ENCODE peak calls at places on chromosomes 11 and 22, in eight cellular contexts. One of them, this sample, is unnamed.
A peak's percentile ranks its signal among the peaks of the same experiment; 100 is the strongest.

GRCh38 chr22:17910561-17911311 is 113.6 kb downstream of the MICAL3 start:
- DNase-seq in RPMI7951: peak; percentile 86
- DNase-seq in pancreas: no peak
- DNase-seq in stimulated activated CD4-positive, alpha-beta T cell treated with anti-CD3 and anti-CD28 coated beads, Interleukin-2, amount 100 ng/mL, for 48 hours: no peak
- DNase-seq in GM23248: peak; percentile 97
- DNase-seq in uterus: peak; percentile 71
- DNase-seq in upper lobe of right lung: no peak
- DNase-seq in LoVo: no peak
- DNase-seq in this sample: no peak

GRCh38 chr11:62260261-62260953 is 9.6 kb upstream of the SCGB2A2 start:
- DNase-seq in RPMI7951: no peak
- DNase-seq in pancreas: no peak
- DNase-seq in stimulated activated CD4-positive, alpha-beta T cell treated with anti-CD3 and anti-CD28 coated beads, Interleukin-2, amount 100 ng/mL, for 48 hours: no peak
- DNase-seq in GM23248: no peak
- DNase-seq in uterus: no peak
- DNase-seq in upper lobe of right lung: no peak
- DNase-seq in LoVo: no peak
- DNase-seq in this sample: no peak

GRCh38 chr11:92227954-92228935 is 3.6 kb downstream of the FAT3 start:
- DNase-seq in RPMI7951: peak; percentile 17
- DNase-seq in pancreas: no peak
- DNase-seq in stimulated activated CD4-positive, alpha-beta T cell treated with anti-CD3 and anti-CD28 coated beads, Interleukin-2, amount 100 ng/mL, for 48 hours: no peak
- DNase-seq in GM23248: peak; percentile 46
- DNase-seq in uterus: no peak
- DNase-seq in upper lobe of right lung: no peak
- DNase-seq in LoVo: no peak
- DNase-seq in this sample: no peak

GRCh38 chr22:30325724-30326703 is 727 bp downstream of the TBC1D10A start:
- DNase-seq in RPMI7951: no peak
- DNase-seq in pancreas: peak; percentile 78
- DNase-seq in stimulated activated CD4-positive, alpha-beta T cell treated with anti-CD3 and anti-CD28 coated beads, Interleukin-2, amount 100 ng/mL, for 48 hours: no peak
- DNase-seq in GM23248: peak; percentile 56
- DNase-seq in uterus: no peak
- DNase-seq in upper lobe of right lung: no peak
- DNase-seq in LoVo: no peak
- DNase-seq in this sample: peak; percentile 56

GRCh38 chr22:42217752-42218280 is 52.6 kb downstream of the TCF20 start:
- DNase-seq in RPMI7951: no peak
- DNase-seq in pancreas: no peak
- DNase-seq in stimulated activated CD4-positive, alpha-beta T cell treated with anti-CD3 and anti-CD28 coated beads, Interleukin-2, amount 100 ng/mL, for 48 hours: no peak
- DNase-seq in GM23248: peak; percentile 5
- DNase-seq in uterus: no peak
- DNase-seq in upper lobe of right lung: no peak
- DNase-seq in LoVo: no peak
- DNase-seq in this sample: no peak

GRCh38 chr11:126485986-126486635 is 130.6 kb downstream of the ST3GAL4 start:
- DNase-seq in RPMI7951: no peak
- DNase-seq in pancreas: no peak
- DNase-seq in stimulated activated CD4-positive, alpha-beta T cell treated with anti-CD3 and anti-CD28 coated beads, Interleukin-2, amount 100 ng/mL, for 48 hours: no peak
- DNase-seq in GM23248: no peak
- DNase-seq in uterus: no peak
- DNase-seq in upper lobe of right lung: peak; percentile 34
- DNase-seq in LoVo: no peak
- DNase-seq in this sample: no peak

GRCh38 chr11:112004389-112004788 is 20.8 kb upstream of the DLAT start:
- DNase-seq in RPMI7951: no peak
- DNase-seq in pancreas: no peak
- DNase-seq in stimulated activated CD4-positive, alpha-beta T cell treated with anti-CD3 and anti-CD28 coated beads, Interleukin-2, amount 100 ng/mL, for 48 hours: no peak
- DNase-seq in GM23248: peak; percentile 9
- DNase-seq in uterus: no peak
- DNase-seq in upper lobe of right lung: no peak
- DNase-seq in LoVo: no peak
- DNase-seq in this sample: peak; percentile 49

GRCh38 chr11:117557321-117557720 is 229.7 kb downstream of the CEP164 start:
- DNase-seq in RPMI7951: no peak
- DNase-seq in pancreas: no peak
- DNase-seq in stimulated activated CD4-positive, alpha-beta T cell treated with anti-CD3 and anti-CD28 coated beads, Interleukin-2, amount 100 ng/mL, for 48 hours: no peak
- DNase-seq in GM23248: no peak
- DNase-seq in uterus: no peak
- DNase-seq in upper lobe of right lung: peak; percentile 43
- DNase-seq in LoVo: no peak
- DNase-seq in this sample: no peak

GRCh38 chr11:130653838-130654601 is 205.6 kb downstream of the ADAMTS15 start:
- DNase-seq in RPMI7951: no peak
- DNase-seq in pancreas: peak; percentile 75
- DNase-seq in stimulated activated CD4-positive, alpha-beta T cell treated with anti-CD3 and anti-CD28 coated beads, Interleukin-2, amount 100 ng/mL, for 48 hours: no peak
- DNase-seq in GM23248: peak; percentile 72
- DNase-seq in uterus: peak; percentile 47
- DNase-seq in upper lobe of right lung: peak; percentile 86
- DNase-seq in LoVo: no peak
- DNase-seq in this sample: no peak

GRCh38 chr11:127994736-127995135 is 592.6 kb downstream of the ETS1 start:
- DNase-seq in RPMI7951: peak; percentile 43
- DNase-seq in pancreas: no peak
- DNase-seq in stimulated activated CD4-positive, alpha-beta T cell treated with anti-CD3 and anti-CD28 coated beads, Interleukin-2, amount 100 ng/mL, for 48 hours: no peak
- DNase-seq in GM23248: peak; percentile 71
- DNase-seq in uterus: no peak
- DNase-seq in upper lobe of right lung: no peak
- DNase-seq in LoVo: no peak
- DNase-seq in this sample: no peak

GRCh38 chr22:35102663-35103062 is 36.7 kb downstream of the ISX start:
- DNase-seq in RPMI7951: peak; percentile 30
- DNase-seq in pancreas: no peak
- DNase-seq in stimulated activated CD4-positive, alpha-beta T cell treated with anti-CD3 and anti-CD28 coated beads, Interleukin-2, amount 100 ng/mL, for 48 hours: no peak
- DNase-seq in GM23248: peak; percentile 16
- DNase-seq in uterus: no peak
- DNase-seq in upper lobe of right lung: no peak
- DNase-seq in LoVo: peak; percentile 7
- DNase-seq in this sample: no peak

GRCh38 chr11:46322759-46323158 is 24.5 kb upstream of the DGKZ start:
- DNase-seq in RPMI7951: no peak
- DNase-seq in pancreas: no peak
- DNase-seq in stimulated activated CD4-positive, alpha-beta T cell treated with anti-CD3 and anti-CD28 coated beads, Interleukin-2, amount 100 ng/mL, for 48 hours: no peak
- DNase-seq in GM23248: peak; percentile 74
- DNase-seq in uterus: no peak
- DNase-seq in upper lobe of right lung: no peak
- DNase-seq in LoVo: no peak
- DNase-seq in this sample: no peak

GRCh38 chr11:65125197-65126056 is 3.3 kb downstream of the MRPL49 start:
- DNase-seq in RPMI7951: no peak
- DNase-seq in pancreas: peak; percentile 20
- DNase-seq in stimulated activated CD4-positive, alpha-beta T cell treated with anti-CD3 and anti-CD28 coated beads, Interleukin-2, amount 100 ng/mL, for 48 hours: no peak
- DNase-seq in GM23248: no peak
- DNase-seq in uterus: no peak
- DNase-seq in upper lobe of right lung: peak; percentile 9
- DNase-seq in LoVo: no peak
- DNase-seq in this sample: no peak

GRCh38 chr11:117305145-117305544 is 10.9 kb downstream of the BACE1 start:
- DNase-seq in RPMI7951: no peak
- DNase-seq in pancreas: no peak
- DNase-seq in stimulated activated CD4-positive, alpha-beta T cell treated with anti-CD3 and anti-CD28 coated beads, Interleukin-2, amount 100 ng/mL, for 48 hours: no peak
- DNase-seq in GM23248: no peak
- DNase-seq in uterus: no peak
- DNase-seq in upper lobe of right lung: no peak
- DNase-seq in LoVo: no peak
- DNase-seq in this sample: no peak

GRCh38 chr11:130706572-130706971 is 209.7 kb downstream of the SNX19 start:
- DNase-seq in RPMI7951: peak; percentile 93
- DNase-seq in pancreas: no peak
- DNase-seq in stimulated activated CD4-positive, alpha-beta T cell treated with anti-CD3 and anti-CD28 coated beads, Interleukin-2, amount 100 ng/mL, for 48 hours: no peak
- DNase-seq in GM23248: peak; percentile 93
- DNase-seq in uterus: no peak
- DNase-seq in upper lobe of right lung: no peak
- DNase-seq in LoVo: no peak
- DNase-seq in this sample: no peak

GRCh38 chr11:69372589-69373250 is 78.8 kb downstream of the MYEOV start:
- DNase-seq in RPMI7951: no peak
- DNase-seq in pancreas: no peak
- DNase-seq in stimulated activated CD4-positive, alpha-beta T cell treated with anti-CD3 and anti-CD28 coated beads, Interleukin-2, amount 100 ng/mL, for 48 hours: no peak
- DNase-seq in GM23248: no peak
- DNase-seq in uterus: no peak
- DNase-seq in upper lobe of right lung: no peak
- DNase-seq in LoVo: no peak
- DNase-seq in this sample: no peak

GRCh38 chr22:33544707-33545106 is 375.6 kb downstream of the LARGE1 start:
- DNase-seq in RPMI7951: no peak
- DNase-seq in pancreas: no peak
- DNase-seq in stimulated activated CD4-positive, alpha-beta T cell treated with anti-CD3 and anti-CD28 coated beads, Interleukin-2, amount 100 ng/mL, for 48 hours: no peak
- DNase-seq in GM23248: peak; percentile 57
- DNase-seq in uterus: no peak
- DNase-seq in upper lobe of right lung: no peak
- DNase-seq in LoVo: no peak
- DNase-seq in this sample: no peak

GRCh38 chr11:211741-212140 is 4.2 kb downstream of the RIC8A start:
- DNase-seq in RPMI7951: no peak
- DNase-seq in pancreas: no peak
- DNase-seq in stimulated activated CD4-positive, alpha-beta T cell treated with anti-CD3 and anti-CD28 coated beads, Interleukin-2, amount 100 ng/mL, for 48 hours: no peak
- DNase-seq in GM23248: no peak
- DNase-seq in uterus: no peak
- DNase-seq in upper lobe of right lung: peak; percentile 52
- DNase-seq in LoVo: no peak
- DNase-seq in this sample: no peak

GRCh38 chr11:2700415-2701211 is 819 bp upstream of the KCNQ1OT1 start:
- DNase-seq in RPMI7951: peak; percentile 40
- DNase-seq in pancreas: peak; percentile 87
- DNase-seq in stimulated activated CD4-positive, alpha-beta T cell treated with anti-CD3 and anti-CD28 coated beads, Interleukin-2, amount 100 ng/mL, for 48 hours: peak; percentile 13
- DNase-seq in GM23248: peak; percentile 67
- DNase-seq in uterus: peak; percentile 61
- DNase-seq in upper lobe of right lung: peak; percentile 89
- DNase-seq in LoVo: peak; percentile 21
- DNase-seq in this sample: no peak

GRCh38 chr11:17298302-17298701 is 21.8 kb downstream of the NUCB2 start:
- DNase-seq in RPMI7951: no peak
- DNase-seq in pancreas: no peak
- DNase-seq in stimulated activated CD4-positive, alpha-beta T cell treated with anti-CD3 and anti-CD28 coated beads, Interleukin-2, amount 100 ng/mL, for 48 hours: peak; percentile 48
- DNase-seq in GM23248: no peak
- DNase-seq in uterus: no peak
- DNase-seq in upper lobe of right lung: no peak
- DNase-seq in LoVo: no peak
- DNase-seq in this sample: no peak

GRCh38 chr22:18121436-18122253 is 11.0 kb downstream of the TUBA8 start:
- DNase-seq in RPMI7951: no peak
- DNase-seq in pancreas: no peak
- DNase-seq in stimulated activated CD4-positive, alpha-beta T cell treated with anti-CD3 and anti-CD28 coated beads, Interleukin-2, amount 100 ng/mL, for 48 hours: no peak
- DNase-seq in GM23248: no peak
- DNase-seq in uterus: no peak
- DNase-seq in upper lobe of right lung: peak; percentile 53
- DNase-seq in LoVo: no peak
- DNase-seq in this sample: no peak

GRCh38 chr11:334264-335033 is 13.8 kb upstream of the IFITM3 start:
- DNase-seq in RPMI7951: no peak
- DNase-seq in pancreas: no peak
- DNase-seq in stimulated activated CD4-positive, alpha-beta T cell treated with anti-CD3 and anti-CD28 coated beads, Interleukin-2, amount 100 ng/mL, for 48 hours: no peak
- DNase-seq in GM23248: no peak
- DNase-seq in uterus: peak; percentile 85
- DNase-seq in upper lobe of right lung: no peak
- DNase-seq in LoVo: no peak
- DNase-seq in this sample: no peak

GRCh38 chr11:2443406-2443805 is 908 bp downstream of the TRPM5 start:
- DNase-seq in RPMI7951: no peak
- DNase-seq in pancreas: peak; percentile 51
- DNase-seq in stimulated activated CD4-positive, alpha-beta T cell treated with anti-CD3 and anti-CD28 coated beads, Interleukin-2, amount 100 ng/mL, for 48 hours: no peak
- DNase-seq in GM23248: no peak
- DNase-seq in uterus: no peak
- DNase-seq in upper lobe of right lung: no peak
- DNase-seq in LoVo: no peak
- DNase-seq in this sample: no peak

GRCh38 chr22:27476318-27476717 is 325.2 kb downstream of the MN1 start:
- DNase-seq in RPMI7951: no peak
- DNase-seq in pancreas: no peak
- DNase-seq in stimulated activated CD4-positive, alpha-beta T cell treated with anti-CD3 and anti-CD28 coated beads, Interleukin-2, amount 100 ng/mL, for 48 hours: no peak
- DNase-seq in GM23248: no peak
- DNase-seq in uterus: no peak
- DNase-seq in upper lobe of right lung: no peak
- DNase-seq in LoVo: no peak
- DNase-seq in this sample: no peak

GRCh38 chr11:65107078-65107477 is 4.6 kb upstream of the TM7SF2 start:
- DNase-seq in RPMI7951: no peak
- DNase-seq in pancreas: no peak
- DNase-seq in stimulated activated CD4-positive, alpha-beta T cell treated with anti-CD3 and anti-CD28 coated beads, Interleukin-2, amount 100 ng/mL, for 48 hours: no peak
- DNase-seq in GM23248: no peak
- DNase-seq in uterus: no peak
- DNase-seq in upper lobe of right lung: no peak
- DNase-seq in LoVo: no peak
- DNase-seq in this sample: no peak

GRCh38 chr11:8807544-8808225 is 103.3 kb upstream of the AKIP1 start:
- DNase-seq in RPMI7951: peak; percentile 96
- DNase-seq in pancreas: no peak
- DNase-seq in stimulated activated CD4-positive, alpha-beta T cell treated with anti-CD3 and anti-CD28 coated beads, Interleukin-2, amount 100 ng/mL, for 48 hours: no peak
- DNase-seq in GM23248: peak; percentile 84
- DNase-seq in uterus: peak; percentile 69
- DNase-seq in upper lobe of right lung: no peak
- DNase-seq in LoVo: no peak
- DNase-seq in this sample: no peak

GRCh38 chr11:114893329-114893728 is 215.0 kb downstream of the NXPE2 start:
- DNase-seq in RPMI7951: no peak
- DNase-seq in pancreas: no peak
- DNase-seq in stimulated activated CD4-positive, alpha-beta T cell treated with anti-CD3 and anti-CD28 coated beads, Interleukin-2, amount 100 ng/mL, for 48 hours: no peak
- DNase-seq in GM23248: no peak
- DNase-seq in uterus: no peak
- DNase-seq in upper lobe of right lung: no peak
- DNase-seq in LoVo: no peak
- DNase-seq in this sample: no peak

GRCh38 chr11:66112640-66113098 is 42.6 kb downstream of the PACS1 start:
- DNase-seq in RPMI7951: peak; percentile 55
- DNase-seq in pancreas: no peak
- DNase-seq in stimulated activated CD4-positive, alpha-beta T cell treated with anti-CD3 and anti-CD28 coated beads, Interleukin-2, amount 100 ng/mL, for 48 hours: no peak
- DNase-seq in GM23248: peak; percentile 86
- DNase-seq in uterus: no peak
- DNase-seq in upper lobe of right lung: no peak
- DNase-seq in LoVo: peak; percentile 32
- DNase-seq in this sample: no peak

GRCh38 chr11:96073536-96073935 is 149.6 kb upstream of the MTMR2 start:
- DNase-seq in RPMI7951: no peak
- DNase-seq in pancreas: no peak
- DNase-seq in stimulated activated CD4-positive, alpha-beta T cell treated with anti-CD3 and anti-CD28 coated beads, Interleukin-2, amount 100 ng/mL, for 48 hours: no peak
- DNase-seq in GM23248: no peak
- DNase-seq in uterus: no peak
- DNase-seq in upper lobe of right lung: no peak
- DNase-seq in LoVo: no peak
- DNase-seq in this sample: no peak

GRCh38 chr11:64842366-64842759 is 2.1 kb downstream of the CDC42BPG start:
- DNase-seq in RPMI7951: no peak
- DNase-seq in pancreas: peak; percentile 59
- DNase-seq in stimulated activated CD4-positive, alpha-beta T cell treated with anti-CD3 and anti-CD28 coated beads, Interleukin-2, amount 100 ng/mL, for 48 hours: no peak
- DNase-seq in GM23248: no peak
- DNase-seq in uterus: no peak
- DNase-seq in upper lobe of right lung: no peak
- DNase-seq in LoVo: no peak
- DNase-seq in this sample: no peak

GRCh38 chr22:38921126-38921525 is 36.3 kb upstream of the APOBEC3A start:
- DNase-seq in RPMI7951: no peak
- DNase-seq in pancreas: peak; percentile 96
- DNase-seq in stimulated activated CD4-positive, alpha-beta T cell treated with anti-CD3 and anti-CD28 coated beads, Interleukin-2, amount 100 ng/mL, for 48 hours: no peak
- DNase-seq in GM23248: no peak
- DNase-seq in uterus: no peak
- DNase-seq in upper lobe of right lung: no peak
- DNase-seq in LoVo: peak; percentile 95
- DNase-seq in this sample: no peak

GRCh38 chr22:47069270-47069669 is 306.8 kb downstream of the TBC1D22A start:
- DNase-seq in RPMI7951: no peak
- DNase-seq in pancreas: no peak
- DNase-seq in stimulated activated CD4-positive, alpha-beta T cell treated with anti-CD3 and anti-CD28 coated beads, Interleukin-2, amount 100 ng/mL, for 48 hours: no peak
- DNase-seq in GM23248: no peak
- DNase-seq in uterus: no peak
- DNase-seq in upper lobe of right lung: peak; percentile 36
- DNase-seq in LoVo: no peak
- DNase-seq in this sample: no peak

This sample was measured in GM12892.